ENCODE peak calls at places on chromosomes 13 and 19, in eight cellular contexts. D, V, K, N, G, C, P and Q are unnamed samples.

GRCh38 chr19:13764821-13765394 is 586 bp downstream of the MRI1 start:
- DNase-seq in P (peak), C (no peak), G (peak), N (no peak), D (peak), K (peak), V (no peak), Q (no peak)

GRCh38 chr19:47035495-47036232 is 12.8 kb downstream of the TMEM160 start:
- DNase-seq in G (peak), C (no peak), K (peak), D (peak), N (no peak), V (peak), P (peak), Q (peak)

GRCh38 chr13:41418027-41418426 is 39.3 kb upstream of the RGCC start:
- DNase-seq in K (no peak), V (no peak), P (no peak), N (no peak), G (peak), C (no peak), D (no peak), Q (peak)

GRCh38 chr19:42316223-42317211 is 3.4 kb downstream of the TMEM145 start:
- DNase-seq in V (no peak), K (no peak), P (no peak), D (peak), N (no peak), G (peak), C (peak), Q (no peak)

GRCh38 chr19:17749912-17750317 is 1.4 kb upstream of the FCHO1 start:
- DNase-seq in K (no peak), D (no peak), N (no peak), C (no peak), V (no peak), G (peak), P (no peak), Q (no peak)

GRCh38 chr13:48038763-48039162 is 1.2 kb downstream of the NUDT15 start:
- DNase-seq in C (no peak), V (no peak), G (no peak), D (no peak), K (no peak), P (peak), N (no peak), Q (no peak)

GRCh38 chr13:80814541-80814940 is 473.6 kb upstream of the SPRY2 start:
- DNase-seq in K (no peak), C (no peak), V (no peak), D (no peak), N (no peak), P (no peak), G (peak), Q (no peak)

GRCh38 chr13:45224181-45224580 is 23.3 kb upstream of the KCTD4 start:
- DNase-seq in P (no peak), D (no peak), V (no peak), K (no peak), N (no peak), C (no peak), G (no peak), Q (no peak)

GRCh38 chr13:98044301-98044700 is 90.8 kb downstream of the IPO5 start:
- DNase-seq in N (no peak), C (no peak), P (no peak), K (no peak), G (no peak), D (no peak), V (no peak), Q (no peak)

GRCh38 chr13:60226507-60226906 is 62.8 kb upstream of the DIAPH3 start:
- DNase-seq in D (peak), V (no peak), P (peak), C (no peak), G (peak), N (no peak), K (peak), Q (no peak)

GRCh38 chr19:40323705-40324104 is 24.5 kb downstream of the C19orf47 start:
- DNase-seq in G (no peak), D (no peak), P (no peak), K (no peak), C (no peak), N (no peak), V (no peak), Q (no peak)

GRCh38 chr13:102854675-102855074 is 8.8 kb downstream of the ERCC5 start:
- DNase-seq in K (no peak), V (no peak), N (no peak), P (no peak), D (no peak), C (no peak), G (no peak), Q (no peak)

GRCh38 chr13:45368571-45368970 is 27.6 kb upstream of the TPT1 start:
- DNase-seq in K (no peak), V (no peak), N (peak), G (no peak), D (no peak), C (no peak), P (peak), Q (no peak)

GRCh38 chr19:9531933-9532332 is 6.5 kb downstream of the ZNF426 start:
- DNase-seq in D (no peak), V (no peak), C (no peak), N (no peak), K (no peak), G (no peak), P (peak), Q (no peak)

GRCh38 chr19:54674021-54674617 is 11.3 kb downstream of the LILRB4 start:
- DNase-seq in D (no peak), G (peak), P (peak), C (no peak), V (no peak), N (no peak), K (peak), Q (no peak)

GRCh38 chr13:99484405-99484981 is 16.8 kb upstream of the TM9SF2 start:
- DNase-seq in P (no peak), V (no peak), N (no peak), G (peak), D (no peak), C (no peak), K (no peak), Q (no peak)

GRCh38 chr13:18628428-18628827 is 553.2 kb downstream of the TUBA3C start:
- DNase-seq in G (no peak), V (no peak), N (no peak), K (no peak), P (no peak), C (no peak), D (no peak), Q (no peak)

GRCh38 chr19:38932425-38933179 is 1.9 kb downstream of the MRPS12 start:
- DNase-seq in G (peak), N (no peak), P (peak), C (no peak), V (no peak), K (no peak), D (peak), Q (no peak)

GRCh38 chr19:51777570-51778460 is 16.8 kb downstream of the FPR2 start:
- DNase-seq in K (peak), V (peak), G (peak), D (peak), N (no peak), P (peak), C (no peak), Q (peak)

GRCh38 chr19:38706792-38707511 is 37.3 kb downstream of the CAPN12 start:
- DNase-seq in P (no peak), N (no peak), G (no peak), D (no peak), K (no peak), V (no peak), C (no peak), Q (no peak)

GRCh38 chr19:2122251-2122650 is 25.5 kb downstream of the IZUMO4 start:
- DNase-seq in K (no peak), D (peak), V (no peak), P (no peak), N (no peak), C (no peak), G (no peak), Q (no peak)

GRCh38 chr19:14150041-14150769 is 13.8 kb upstream of the ASF1B start:
- DNase-seq in N (no peak), C (no peak), P (no peak), D (peak), K (no peak), V (no peak), G (no peak), Q (no peak)

GRCh38 chr13:52851153-52851962 is 2.9 kb upstream of the PCDH8 start:
- DNase-seq in K (peak), D (peak), V (no peak), N (no peak), G (peak), C (no peak), P (no peak), Q (no peak)

DNA sequence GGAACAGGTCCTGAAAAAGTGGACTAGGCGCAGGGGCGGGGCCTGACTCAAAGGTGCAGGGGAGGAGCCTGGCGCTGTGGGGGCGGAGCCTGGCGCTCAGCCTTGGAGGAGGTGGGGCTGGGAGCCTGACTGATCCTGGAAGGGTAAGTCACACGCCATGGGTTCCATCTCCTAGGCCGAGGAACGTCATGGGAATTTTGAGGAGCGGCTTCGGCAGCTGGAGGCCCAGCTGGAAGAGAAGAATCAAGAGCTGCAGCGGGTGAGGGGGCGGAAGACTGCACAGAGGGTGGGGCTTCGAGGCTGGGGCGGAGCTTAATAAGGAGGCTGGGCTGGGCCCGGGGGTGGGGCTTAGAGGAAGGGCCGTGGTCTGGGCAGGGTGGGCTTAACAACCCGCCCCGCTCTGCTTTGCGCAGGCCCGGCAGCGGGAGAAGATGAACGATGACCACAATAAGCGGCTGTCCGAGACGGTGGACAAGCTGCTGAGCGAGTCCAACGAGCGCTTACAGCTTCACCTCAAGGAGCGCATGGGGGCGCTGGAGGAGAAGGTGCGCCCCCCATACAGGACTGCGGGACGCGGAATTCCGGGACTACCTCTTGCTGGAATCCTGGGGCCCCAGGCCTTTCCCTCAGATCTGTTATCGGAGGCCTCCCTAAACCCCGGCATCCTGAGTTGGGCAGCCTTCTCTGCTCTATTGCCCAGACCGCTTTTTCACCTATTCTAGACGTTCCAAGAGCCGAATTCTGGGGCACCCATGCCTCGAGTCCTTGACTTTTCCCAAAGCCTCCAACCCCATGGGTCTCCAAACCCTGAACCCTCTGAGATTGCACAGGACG is 14.5 kb downstream of the PPFIA3 start:
- DNase-seq in G (peak), V (no peak), C (no peak), D (peak), N (no peak), K (no peak), P (no peak), Q (no peak)
- H3K4me3 ChIP-seq in G (peak), V (peak), C (peak), D (peak), N (no peak), K (no peak), P (no peak), Q (no peak)

DNA sequence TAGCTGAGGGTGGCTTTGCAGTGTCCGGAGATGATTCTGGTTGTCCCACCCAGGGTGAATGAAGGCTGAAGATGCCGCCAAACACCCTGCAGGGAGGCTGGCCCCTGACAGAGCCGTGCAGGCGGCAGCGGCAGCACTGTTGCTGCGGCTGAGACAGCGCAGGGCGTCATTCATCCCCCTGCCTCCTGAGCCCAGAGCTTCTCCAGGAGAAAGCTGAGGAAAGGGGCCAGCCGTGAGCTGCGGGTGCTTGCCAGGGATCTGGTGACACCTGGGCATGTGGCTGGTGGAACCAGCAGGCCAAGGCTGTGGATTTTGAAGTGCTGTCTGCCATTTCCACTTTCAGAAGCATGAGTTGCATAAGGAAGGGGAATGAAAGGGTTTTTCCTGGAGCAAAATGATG is 22.5 kb downstream of the TFDP1 start:
- DNase-seq in C (no peak), P (no peak), V (no peak), G (no peak), D (peak), N (no peak), K (no peak), Q (no peak)
- H3K4me3 ChIP-seq in C (no peak), P (no peak), V (no peak), G (no peak), D (no peak), N (no peak), K (no peak), Q (no peak)

GRCh38 chr19:48835734-48836088 is 580 bp downstream of the HSD17B14 start:
- DNase-seq in K (peak), V (peak), C (no peak), G (peak), P (peak), D (peak), N (peak), Q (no peak)
- H3K4me3 ChIP-seq in K (peak), V (peak), C (peak), G (peak), P (peak), D (peak), N (peak), Q (peak)

DNA sequence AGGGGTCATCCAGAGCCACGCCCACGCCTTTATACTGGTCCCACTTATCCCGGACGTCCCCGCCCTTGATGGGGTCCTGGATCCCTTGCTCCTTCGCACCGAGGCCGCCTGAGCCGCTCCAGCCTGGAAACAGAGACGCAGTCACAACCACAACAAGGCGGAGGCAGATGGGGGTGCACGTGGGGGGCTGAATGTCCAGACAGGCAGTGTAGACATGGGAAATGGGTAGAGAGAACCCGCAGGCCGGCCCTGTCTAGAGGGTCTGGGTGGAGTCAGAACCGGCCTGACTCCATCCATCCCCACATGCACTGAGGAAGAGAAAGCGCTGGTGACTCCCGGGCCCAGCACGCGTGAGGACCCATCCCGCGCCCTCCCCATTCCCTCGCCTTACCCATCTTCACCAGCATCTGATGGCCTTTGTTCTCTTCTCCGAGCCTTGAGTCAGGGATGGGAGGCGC is 23.0 kb downstream of the CHERP start:
- DNase-seq in D (no peak), K (no peak), G (no peak), N (peak), P (no peak), V (no peak), C (no peak), Q (no peak)
- H3K4me3 ChIP-seq in D (no peak), K (no peak), G (no peak), N (no peak), P (no peak), V (no peak), C (no peak), Q (no peak)

GRCh38 chr13:30870916-30871712 is 35.0 kb upstream of the MEDAG start:
- DNase-seq in G (no peak), P (no peak), C (peak), V (no peak), D (peak), N (no peak), K (no peak), Q (no peak)

GRCh38 chr13:30870049-30870884 is 35.8 kb upstream of the MEDAG start:
- DNase-seq in V (no peak), G (peak), D (peak), K (peak), C (peak), P (peak), N (no peak), Q (peak)

GRCh38 chr13:30871713-30872029 is 34.4 kb upstream of the MEDAG start:
- DNase-seq in G (no peak), D (no peak), N (no peak), V (no peak), P (no peak), K (no peak), C (no peak), Q (no peak)

GRCh38 chr13:30868806-30869470 is 37.1 kb upstream of the MEDAG start:
- DNase-seq in V (no peak), N (no peak), G (peak), P (no peak), K (no peak), C (no peak), D (peak), Q (no peak)

GRCh38 chr13:30869491-30869890 is 36.6 kb upstream of the MEDAG start:
- DNase-seq in V (no peak), C (no peak), P (no peak), K (no peak), D (peak), G (peak), N (no peak), Q (no peak)
- H3K4me3 ChIP-seq in V (no peak), C (no peak), P (no peak), K (no peak), D (no peak), G (no peak), N (no peak), Q (no peak)

GRCh38 chr19:11675569-11675968 is 63.2 kb downstream of the ZNF823 start:
- DNase-seq in C (no peak), K (no peak), G (no peak), N (no peak), P (no peak), V (no peak), D (no peak), Q (no peak)

GRCh38 chr19:11673608-11674041 is 65.1 kb downstream of the ZNF823 start:
- DNase-seq in C (peak), G (peak), V (peak), K (peak), P (peak), N (no peak), D (peak), Q (peak)

GRCh38 chr19:11678504-11678903 is 60.2 kb downstream of the ZNF823 start:
- DNase-seq in C (no peak), P (no peak), V (no peak), D (no peak), G (no peak), N (no peak), K (no peak), Q (no peak)

DNA sequence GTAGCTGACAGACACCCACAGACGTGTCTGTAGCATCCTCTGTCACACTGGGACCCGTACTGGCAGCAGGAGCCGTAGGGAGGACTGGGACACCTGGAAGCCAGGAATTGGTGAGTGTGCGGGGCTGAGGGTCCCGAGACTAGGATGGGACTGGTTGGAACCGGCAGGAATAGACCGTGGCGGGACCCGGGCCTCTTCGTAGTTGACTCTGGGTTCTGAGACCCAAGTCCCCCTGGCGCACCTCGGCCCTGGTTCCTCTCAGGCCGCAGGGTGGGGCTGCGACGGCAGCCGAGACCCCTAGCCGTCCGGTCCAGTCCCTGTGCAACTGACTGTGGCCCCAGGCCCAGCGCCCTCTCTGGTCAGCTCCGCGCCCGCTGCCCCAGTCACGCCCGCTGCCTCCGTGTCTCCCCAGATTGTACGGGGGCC is 64.7 kb downstream of the ZNF823 start:
- DNase-seq in D (peak), G (no peak), C (no peak), P (no peak), K (no peak), V (no peak), N (no peak), Q (no peak)
- H3K4me3 ChIP-seq in D (peak), G (peak), C (peak), P (no peak), K (no peak), V (peak), N (no peak), Q (peak)

GRCh38 chr19:12513531-12514061 is 29.0 kb upstream of the ZNF709 start:
- DNase-seq in P (no peak), G (no peak), D (peak), V (no peak), C (no peak), N (peak), K (no peak), Q (no peak)
- H3K4me3 ChIP-seq in P (no peak), G (no peak), D (no peak), V (no peak), C (no peak), N (no peak), K (no peak), Q (no peak)